ENCODE peak calls at places on chromosomes 16 and 17, in four cellular contexts. U is effector CD4-positive, alpha-beta T cell; I is activated T-cell treated with anti-CD3 and anti-CD28 coated beads for 24 hours; F is HCEC 1CT. M is an unnamed sample.
A peak's percentile ranks its signal among the peaks of the same experiment; 100 is the strongest.

GRCh38 chr16:23104032-23104955 is 45.0 kb downstream of the USP31 start:
- DNase-seq in U (no peak), I (no peak), F (no peak), M (no peak)

GRCh38 chr17:15342460-15342859 is 1.1 kb upstream of the TEKT3 start:
- DNase-seq in U (no peak), I (no peak), F (no peak), M (no peak)

GRCh38 chr17:35056013-35056412 is 7.5 kb downstream of the RFFL start:
- DNase-seq in U (no peak), I (no peak), F (no peak), M (no peak)

GRCh38 chr17:34723875-34724274 is 144.5 kb downstream of the TMEM132E start:
- DNase-seq in U (no peak), I (no peak), F (no peak), M (no peak)

GRCh38 chr17:77694391-77695363 is 263.8 kb upstream of the TNRC6C start:
- DNase-seq in U (no peak), I (no peak), F (no peak), M (peak; percentile 94)

GRCh38 chr17:57634713-57635465 is 110.2 kb downstream of the CCDC182 start:
- DNase-seq in U (no peak), I (no peak), F (peak; percentile 71), M (no peak)

GRCh38 chr16:27495191-27495590 is 54.5 kb downstream of the GTF3C1 start:
- DNase-seq in U (no peak), I (no peak), F (no peak), M (no peak)

GRCh38 chr16:75062135-75062943 is 54.2 kb downstream of the LDHD start:
- DNase-seq in U (no peak), I (no peak), F (no peak), M (no peak)

GRCh38 chr17:51759260-51759659 is 399.3 kb downstream of the CA10 start:
- DNase-seq in U (no peak), I (no peak), F (no peak), M (no peak)

GRCh38 chr17:58394534-58395223 is 22.7 kb downstream of the RNF43 start:
- DNase-seq in U (no peak), I (no peak), F (no peak), M (no peak)

GRCh38 chr17:80123791-80124190 is 22.4 kb downstream of the GAA start:
- DNase-seq in U (no peak), I (no peak), F (no peak), M (no peak)

GRCh38 chr16:69482410-69482951 is 58.1 kb downstream of the CYB5B start:
- DNase-seq in U (no peak), I (no peak), F (no peak), M (no peak)

GRCh38 chr16:87369796-87370719 is 13.5 kb downstream of the FBXO31 start:
- DNase-seq in U (no peak), I (no peak), F (no peak), M (no peak)

GRCh38 chr17:72151565-72152391 is 31.0 kb downstream of the SOX9 start:
- DNase-seq in U (no peak), I (no peak), F (peak; percentile 13), M (no peak)

GRCh38 chr16:3058173-3059030 is 7.0 kb upstream of the IL32 start:
- DNase-seq in U (peak; percentile 39), I (no peak), F (peak; percentile 18), M (no peak)

GRCh38 chr17:43881176-43881575 is 26.2 kb downstream of the MPP2 start:
- DNase-seq in U (no peak), I (no peak), F (no peak), M (no peak)

M was measured in vagina.